ENCODE peak calls at places on chromosomes 4 and X, in seven cellular contexts. One of them, this sample, is unnamed.

GRCh38 chr4:34572026-34572425 is 1672.3 kb downstream of the ARAP2 start:
- DNase-seq in SW480: no peak
- DNase-seq in ELR: no peak
- DNase-seq in smooth muscle cell of the brain vasculature: no peak
- DNase-seq in amygdala: no peak
- DNase-seq in EH: no peak
- DNase-seq in fibroblast of villous mesenchyme: no peak
- DNase-seq in this sample: no peak

GRCh38 chr4:87033902-87034301 is 99.1 kb downstream of the AFF1 start:
- DNase-seq in SW480: no peak
- DNase-seq in ELR: no peak
- DNase-seq in smooth muscle cell of the brain vasculature: no peak
- DNase-seq in amygdala: no peak
- DNase-seq in EH: no peak
- DNase-seq in fibroblast of villous mesenchyme: no peak
- DNase-seq in this sample: no peak

GRCh38 chr4:118973295-118973694 is 84.6 kb downstream of the SYNPO2 start:
- DNase-seq in SW480: no peak
- DNase-seq in ELR: no peak
- DNase-seq in smooth muscle cell of the brain vasculature: no peak
- DNase-seq in amygdala: no peak
- DNase-seq in EH: no peak
- DNase-seq in fibroblast of villous mesenchyme: no peak
- DNase-seq in this sample: no peak

GRCh38 chr4:151302432-151302831 is 23.0 kb downstream of the SH3D19 start:
- DNase-seq in SW480: no peak
- DNase-seq in ELR: no peak
- DNase-seq in smooth muscle cell of the brain vasculature: no peak
- DNase-seq in amygdala: no peak
- DNase-seq in EH: peak
- DNase-seq in fibroblast of villous mesenchyme: peak
- DNase-seq in this sample: no peak

GRCh38 chr4:109209647-109210046 is 92.8 kb downstream of the COL25A1 start:
- DNase-seq in SW480: no peak
- DNase-seq in ELR: no peak
- DNase-seq in smooth muscle cell of the brain vasculature: no peak
- DNase-seq in amygdala: no peak
- DNase-seq in EH: no peak
- DNase-seq in fibroblast of villous mesenchyme: no peak
- DNase-seq in this sample: no peak

GRCh38 chrX:9859711-9860555 is 73.7 kb downstream of the SHROOM2 start:
- DNase-seq in SW480: no peak
- DNase-seq in ELR: peak
- DNase-seq in smooth muscle cell of the brain vasculature: no peak
- DNase-seq in amygdala: no peak
- DNase-seq in EH: peak
- DNase-seq in fibroblast of villous mesenchyme: peak
- DNase-seq in this sample: no peak

GRCh38 chr4:17511950-17512795 is at the start of gene QDPR:
- DNase-seq in SW480: peak
- DNase-seq in ELR: peak
- DNase-seq in smooth muscle cell of the brain vasculature: no peak
- DNase-seq in amygdala: peak
- DNase-seq in EH: peak
- DNase-seq in fibroblast of villous mesenchyme: peak
- DNase-seq in this sample: peak

GRCh38 chr4:7105261-7105660 is 37.4 kb upstream of the GRPEL1 start:
- DNase-seq in SW480: no peak
- DNase-seq in ELR: no peak
- DNase-seq in smooth muscle cell of the brain vasculature: no peak
- DNase-seq in amygdala: no peak
- DNase-seq in EH: no peak
- DNase-seq in fibroblast of villous mesenchyme: no peak
- DNase-seq in this sample: no peak

GRCh38 chr4:153154010-153154975 is 50.0 kb upstream of the TRIM2 start:
- DNase-seq in SW480: peak
- DNase-seq in ELR: peak
- DNase-seq in smooth muscle cell of the brain vasculature: no peak
- DNase-seq in amygdala: no peak
- DNase-seq in EH: peak
- DNase-seq in fibroblast of villous mesenchyme: peak
- DNase-seq in this sample: no peak

GRCh38 chrX:6803607-6804006 is 268.7 kb upstream of the VCX3A start:
- DNase-seq in SW480: no peak
- DNase-seq in ELR: no peak
- DNase-seq in smooth muscle cell of the brain vasculature: no peak
- DNase-seq in amygdala: no peak
- DNase-seq in EH: no peak
- DNase-seq in fibroblast of villous mesenchyme: no peak
- DNase-seq in this sample: no peak

GRCh38 chrX:40661489-40661888 is 14.1 kb upstream of the CXorf38 start:
- DNase-seq in SW480: no peak
- DNase-seq in ELR: no peak
- DNase-seq in smooth muscle cell of the brain vasculature: no peak
- DNase-seq in amygdala: no peak
- DNase-seq in EH: no peak
- DNase-seq in fibroblast of villous mesenchyme: no peak
- DNase-seq in this sample: no peak

GRCh38 chr4:10161146-10161545 is 44.5 kb upstream of the WDR1 start:
- DNase-seq in SW480: no peak
- DNase-seq in ELR: no peak
- DNase-seq in smooth muscle cell of the brain vasculature: no peak
- DNase-seq in amygdala: no peak
- DNase-seq in EH: peak
- DNase-seq in fibroblast of villous mesenchyme: no peak
- DNase-seq in this sample: no peak

GRCh38 chrX:110430293-110431076 is 71.8 kb downstream of the RTL9 start:
- DNase-seq in SW480: no peak
- DNase-seq in ELR: no peak
- DNase-seq in smooth muscle cell of the brain vasculature: no peak
- DNase-seq in amygdala: no peak
- DNase-seq in EH: no peak
- DNase-seq in fibroblast of villous mesenchyme: no peak
- DNase-seq in this sample: no peak

GRCh38 chrX:7133036-7133412 is 14.5 kb upstream of the STS start:
- DNase-seq in SW480: no peak
- DNase-seq in ELR: peak
- DNase-seq in smooth muscle cell of the brain vasculature: no peak
- DNase-seq in amygdala: no peak
- DNase-seq in EH: peak
- DNase-seq in fibroblast of villous mesenchyme: peak
- DNase-seq in this sample: no peak

GRCh38 chr4:55397521-55398321 is 2.0 kb downstream of the TMEM165 start:
- DNase-seq in SW480: no peak
- DNase-seq in ELR: peak
- DNase-seq in smooth muscle cell of the brain vasculature: no peak
- DNase-seq in amygdala: no peak
- DNase-seq in EH: peak
- DNase-seq in fibroblast of villous mesenchyme: peak
- DNase-seq in this sample: no peak

GRCh38 chr4:169620846-169621228 is 459 bp downstream of the CLCN3 start:
- DNase-seq in SW480: peak
- DNase-seq in ELR: peak
- DNase-seq in smooth muscle cell of the brain vasculature: no peak
- DNase-seq in amygdala: no peak
- DNase-seq in EH: peak
- DNase-seq in fibroblast of villous mesenchyme: peak
- DNase-seq in this sample: peak

GRCh38 chr4:95362906-95363578 is 185.7 kb downstream of the UNC5C start:
- DNase-seq in SW480: peak
- DNase-seq in ELR: peak
- DNase-seq in smooth muscle cell of the brain vasculature: no peak
- DNase-seq in amygdala: no peak
- DNase-seq in EH: no peak
- DNase-seq in fibroblast of villous mesenchyme: peak
- DNase-seq in this sample: no peak

GRCh38 chr4:129446074-129446473 is 350.1 kb downstream of the C4orf33 start:
- DNase-seq in SW480: no peak
- DNase-seq in ELR: peak
- DNase-seq in smooth muscle cell of the brain vasculature: no peak
- DNase-seq in amygdala: no peak
- DNase-seq in EH: no peak
- DNase-seq in fibroblast of villous mesenchyme: no peak
- DNase-seq in this sample: no peak

GRCh38 chr4:25144870-25145481 is 15.3 kb downstream of the SEPSECS start:
- DNase-seq in SW480: no peak
- DNase-seq in ELR: peak
- DNase-seq in smooth muscle cell of the brain vasculature: no peak
- DNase-seq in amygdala: no peak
- DNase-seq in EH: peak
- DNase-seq in fibroblast of villous mesenchyme: peak
- DNase-seq in this sample: no peak

GRCh38 chr4:166491635-166492034 is 618.6 kb downstream of the TLL1 start:
- DNase-seq in SW480: no peak
- DNase-seq in ELR: no peak
- DNase-seq in smooth muscle cell of the brain vasculature: no peak
- DNase-seq in amygdala: no peak
- DNase-seq in EH: no peak
- DNase-seq in fibroblast of villous mesenchyme: no peak
- DNase-seq in this sample: no peak

GRCh38 chrX:133094098-133094731 is 2.7 kb downstream of the USP26 start:
- DNase-seq in SW480: no peak
- DNase-seq in ELR: no peak
- DNase-seq in smooth muscle cell of the brain vasculature: no peak
- DNase-seq in amygdala: no peak
- DNase-seq in EH: no peak
- DNase-seq in fibroblast of villous mesenchyme: no peak
- DNase-seq in this sample: no peak

GRCh38 chrX:140123446-140123845 is 158.1 kb upstream of the CXorf66 start:
- DNase-seq in SW480: no peak
- DNase-seq in ELR: peak
- DNase-seq in smooth muscle cell of the brain vasculature: no peak
- DNase-seq in amygdala: no peak
- DNase-seq in EH: no peak
- DNase-seq in fibroblast of villous mesenchyme: no peak
- DNase-seq in this sample: no peak

GRCh38 chr4:55661398-55662056 is 25.4 kb upstream of the NMU start:
- DNase-seq in SW480: no peak
- DNase-seq in ELR: no peak
- DNase-seq in smooth muscle cell of the brain vasculature: no peak
- DNase-seq in amygdala: no peak
- DNase-seq in EH: no peak
- DNase-seq in fibroblast of villous mesenchyme: no peak
- DNase-seq in this sample: no peak

GRCh38 chr4:159495515-159496236 is 392.8 kb downstream of the RAPGEF2 start:
- DNase-seq in SW480: no peak
- DNase-seq in ELR: no peak
- DNase-seq in smooth muscle cell of the brain vasculature: no peak
- DNase-seq in amygdala: no peak
- DNase-seq in EH: no peak
- DNase-seq in fibroblast of villous mesenchyme: no peak
- DNase-seq in this sample: no peak

GRCh38 chr4:169201144-169202124 is 69.3 kb downstream of the SH3RF1 start:
- DNase-seq in SW480: no peak
- DNase-seq in ELR: no peak
- DNase-seq in smooth muscle cell of the brain vasculature: peak
- DNase-seq in amygdala: no peak
- DNase-seq in EH: peak
- DNase-seq in fibroblast of villous mesenchyme: no peak
- DNase-seq in this sample: no peak